ENCODE peak calls at places on chromosomes 3 and 15, in nine cellular contexts. E, N, V, I, M, B, R, O and H are unnamed samples.

GRCh38 chr3:44001072-44001471 is 240.6 kb upstream of the TOPAZ1 start:
- DNase-seq in E (no peak), N (no peak), V (no peak), I (no peak), M (peak; percentile 26), B (no peak), R (peak; percentile 45), O (peak; percentile 40), H (no peak)

GRCh38 chr3:169813757-169814517 is 1.2 kb upstream of the LRRC34 start:
- DNase-seq in E (peak; percentile 25), N (peak; percentile 91), V (no peak), I (peak; percentile 41), M (peak; percentile 60), B (no peak), R (no peak), O (peak; percentile 92), H (peak; percentile 98)

GRCh38 chr3:79139395-79140060 is 628.3 kb downstream of the ROBO1 start:
- DNase-seq in E (no peak), N (no peak), V (no peak), I (no peak), M (peak; percentile 78), B (no peak), R (no peak), O (peak; percentile 10), H (no peak)

GRCh38 chr3:57161131-57161538 is 4.0 kb downstream of the IL17RD start:
- DNase-seq in E (peak; percentile 55), N (no peak), V (no peak), I (no peak), M (no peak), B (peak; percentile 56), R (no peak), O (no peak), H (no peak)

GRCh38 chr15:88166330-88166993 is 90.1 kb downstream of the NTRK3 start:
- DNase-seq in E (peak; percentile 79), N (peak; percentile 19), V (no peak), I (peak; percentile 72), M (peak; percentile 16), B (no peak), R (peak; percentile 7), O (peak; percentile 64), H (peak; percentile 54)

GRCh38 chr3:195186041-195186709 is 84.8 kb downstream of the XXYLT1 start:
- DNase-seq in E (no peak), N (peak; percentile 22), V (no peak), I (no peak), M (no peak), B (no peak), R (no peak), O (no peak), H (no peak)

GRCh38 chr15:78626611-78627010 is 5.8 kb upstream of the CHRNA3 start:
- DNase-seq in E (no peak), N (no peak), V (no peak), I (no peak), M (no peak), B (no peak), R (no peak), O (no peak), H (no peak)

GRCh38 chr15:78873796-78874761 is 1.4 kb downstream of the MORF4L1 start:
- DNase-seq in E (peak; percentile 27), N (peak; percentile 44), V (no peak), I (peak; percentile 32), M (peak; percentile 60), B (no peak), R (peak; percentile 24), O (peak; percentile 47), H (peak; percentile 11)

GRCh38 chr15:44720460-44721185 is 9.3 kb downstream of the B2M start:
- DNase-seq in E (no peak), N (no peak), V (no peak), I (no peak), M (no peak), B (no peak), R (no peak), O (no peak), H (peak; percentile 4)

GRCh38 chr3:65485826-65486592 is 552.7 kb downstream of the MAGI1 start:
- DNase-seq in E (no peak), N (no peak), V (no peak), I (no peak), M (no peak), B (no peak), R (no peak), O (no peak), H (no peak)

GRCh38 chr3:126677862-126678549 is 23.1 kb upstream of the TXNRD3 start:
- DNase-seq in E (no peak), N (no peak), V (no peak), I (no peak), M (no peak), B (no peak), R (no peak), O (no peak), H (no peak)

GRCh38 chr3:168071535-168071934 is 24.2 kb downstream of the GOLIM4 start:
- DNase-seq in E (no peak), N (no peak), V (peak; percentile 70), I (no peak), M (peak; percentile 96), B (no peak), R (peak; percentile 88), O (no peak), H (no peak)

GRCh38 chr15:70267879-70268278 is 170.2 kb upstream of the TLE3 start:
- DNase-seq in E (no peak), N (no peak), V (no peak), I (no peak), M (peak; percentile 69), B (no peak), R (peak; percentile 76), O (no peak), H (no peak)

GRCh38 chr3:140394488-140395133 is 283.3 kb upstream of the TRIM42 start:
- DNase-seq in E (no peak), N (no peak), V (no peak), I (no peak), M (no peak), B (no peak), R (no peak), O (no peak), H (no peak)

GRCh38 chr3:57980416-57980815 is 27.8 kb upstream of the FLNB start:
- DNase-seq in E (no peak), N (no peak), V (no peak), I (no peak), M (no peak), B (no peak), R (no peak), O (no peak), H (no peak)

GRCh38 chr3:50550079-50550736 is 17.3 kb downstream of the C3orf18 start:
- DNase-seq in E (peak; percentile 69), N (peak; percentile 59), V (no peak), I (peak; percentile 81), M (peak; percentile 55), B (peak; percentile 86), R (peak; percentile 71), O (peak; percentile 89), H (peak; percentile 29)

GRCh38 chr15:73964736-73965093 is 27.4 kb downstream of the STOML1 start:
- DNase-seq in E (peak; percentile 80), N (peak; percentile 83), V (peak; percentile 72), I (peak; percentile 85), M (peak; percentile 77), B (peak; percentile 82), R (peak; percentile 79), O (peak; percentile 95), H (peak; percentile 81)

GRCh38 chr3:10238330-10238995 is 9.8 kb upstream of the TATDN2 start:
- DNase-seq in E (no peak), N (no peak), V (no peak), I (no peak), M (no peak), B (no peak), R (no peak), O (no peak), H (no peak)

GRCh38 chr3:61966200-61966599 is 404.8 kb downstream of the PTPRG start:
- DNase-seq in E (no peak), N (no peak), V (peak; percentile 31), I (no peak), M (no peak), B (no peak), R (no peak), O (peak; percentile 71), H (no peak)
- TF ChIP-seq EZH2phosphoT487 in E (no peak), N (no peak), V (no peak), I (no peak), M (no peak), B (no peak), R (no peak), O (no peak), H (no peak)

DNA sequence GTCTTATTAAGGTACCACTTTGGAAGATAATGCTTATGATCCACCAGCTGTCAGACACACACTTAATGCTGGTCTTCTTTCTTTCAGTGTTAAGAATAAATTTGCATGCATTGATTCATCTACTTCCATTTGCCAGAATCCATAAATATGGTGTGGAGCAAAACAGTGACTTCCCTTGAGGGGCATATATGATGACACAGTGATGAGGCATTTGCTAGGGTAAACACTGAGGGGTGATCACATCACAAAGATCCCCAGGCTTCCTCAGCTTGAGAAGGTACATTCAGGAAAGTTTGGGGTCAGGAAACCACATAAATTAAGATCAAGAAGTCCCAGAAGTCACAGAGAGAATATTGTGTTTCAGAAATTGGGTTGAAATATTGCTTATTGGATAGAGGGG is 9.9 kb upstream of the ZBED2 start:
- DNase-seq in E (no peak), N (no peak), V (no peak), I (no peak), M (peak; percentile 24), B (no peak), R (peak; percentile 79), O (no peak), H (no peak)
- TF ChIP-seq EZH2phosphoT487 in E (no peak), N (no peak), V (no peak), I (no peak), M (no peak), B (no peak), R (no peak), O (no peak), H (no peak)

GRCh38 chr3:171690291-171690690 is 120.0 kb downstream of the PLD1 start:
- DNase-seq in E (no peak), N (no peak), V (no peak), I (no peak), M (no peak), B (no peak), R (no peak), O (no peak), H (peak; percentile 47)
- TF ChIP-seq EZH2phosphoT487 in E (no peak), N (no peak), V (no peak), I (no peak), M (no peak), B (no peak), R (no peak), O (no peak), H (no peak)

DNA sequence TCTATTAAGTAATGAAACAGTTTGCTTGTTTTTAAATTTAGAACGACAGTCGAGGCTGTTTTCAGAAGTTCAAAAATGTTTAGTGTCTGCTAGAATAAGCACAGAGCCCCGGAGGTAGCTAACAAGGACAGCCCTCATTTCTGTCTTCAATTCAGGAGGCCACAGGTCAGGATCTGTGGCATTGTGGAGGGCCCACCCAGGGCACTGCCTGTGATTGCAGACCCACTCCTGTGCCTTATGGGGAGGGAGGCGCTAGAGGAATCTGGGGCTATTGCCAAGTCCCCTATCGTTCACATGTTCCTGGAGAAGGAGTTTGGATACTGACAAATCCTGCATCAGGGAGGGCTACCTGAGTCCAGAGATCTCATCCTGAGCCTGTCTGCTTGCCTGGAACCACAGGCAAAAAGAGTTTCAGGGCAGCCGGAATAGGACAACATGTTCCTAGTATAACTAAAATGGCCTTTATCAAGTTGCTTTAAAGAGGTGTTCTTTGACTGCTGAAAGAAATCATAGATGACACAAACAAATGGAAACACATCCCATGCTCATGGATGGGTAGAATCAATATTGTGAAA is 141.5 kb upstream of the ROPN1 start:
- DNase-seq in E (no peak), N (no peak), V (no peak), I (no peak), M (no peak), B (no peak), R (no peak), O (no peak), H (no peak)
- TF ChIP-seq EZH2phosphoT487 in E (no peak), N (no peak), V (no peak), I (no peak), M (no peak), B (no peak), R (no peak), O (no peak), H (no peak)